ENCODE peak calls at places on chromosomes 4 and X, in four cellular contexts. X is T-helper 2 cell; B is activated CD4-positive, CD25-positive, alpha-beta regulatory T cell treated with anti-CD3 and anti-CD28 coated beads, Interleukin-2, amount 50 U/mL, for 72 hours; Z is RPMI8226. S is an unnamed sample.

GRCh38 chrX:153488231-153488914 is 6.4 kb upstream of the BGN start:
- DNase-seq in X (no peak), B (no peak), Z (no peak), S (no peak)

GRCh38 chr4:88017516-88018302 is 10.3 kb downstream of the PKD2 start:
- DNase-seq in X (no peak), B (no peak), Z (no peak), S (no peak)

GRCh38 chr4:76307670-76308014 is 1.1 kb downstream of the STBD1 start:
- DNase-seq in X (no peak), B (no peak), Z (peak; percentile 87), S (no peak)

GRCh38 chr4:18840499-18840898 is 818.9 kb upstream of the LCORL start:
- DNase-seq in X (no peak), B (no peak), Z (no peak), S (no peak)

GRCh38 chrX:56978172-56978571 is 17.2 kb downstream of the SPIN3 start:
- DNase-seq in X (no peak), B (no peak), Z (peak; percentile 39), S (no peak)

GRCh38 chr4:7139167-7139979 is 53.0 kb upstream of the SORCS2 start:
- DNase-seq in X (no peak), B (no peak), Z (no peak), S (no peak)

GRCh38 chrX:153924149-153924861 is 1.8 kb downstream of the ARHGAP4 start:
- DNase-seq in X (no peak), B (no peak), Z (peak; percentile 72), S (no peak)

GRCh38 chr4:185019451-185020292 is 1.4 kb downstream of the HELT start:
- DNase-seq in X (no peak), B (no peak), Z (no peak), S (no peak)

GRCh38 chr4:139841464-139842195 is 176.0 kb downstream of the MGST2 start:
- DNase-seq in X (no peak), B (no peak), Z (no peak), S (no peak)

GRCh38 chr4:13988347-13989265 is 361.1 kb upstream of the BOD1L1 start:
- DNase-seq in X (no peak), B (no peak), Z (no peak), S (no peak)

GRCh38 chr4:28479666-28480065 is 1619.0 kb downstream of the STIM2 start:
- DNase-seq in X (no peak), B (no peak), Z (no peak), S (no peak)

GRCh38 chr4:185318679-185319078 is 77.0 kb downstream of the LRP2BP start:
- DNase-seq in X (no peak), B (no peak), Z (no peak), S (no peak)

GRCh38 chr4:43816107-43816506 is 632.5 kb downstream of the KCTD8 start:
- DNase-seq in X (no peak), B (no peak), Z (no peak), S (no peak)

GRCh38 chr4:152936446-152937279 is 540 bp downstream of the FHDC1 start:
- DNase-seq in X (no peak), B (no peak), Z (peak; percentile 8), S (no peak)

GRCh38 chr4:5918331-5919030 is 25.6 kb upstream of the CRMP1 start:
- DNase-seq in X (no peak), B (no peak), Z (no peak), S (no peak)

GRCh38 chr4:5539584-5539983 is 168.8 kb downstream of the EVC2 start:
- DNase-seq in X (no peak), B (no peak), Z (no peak), S (no peak)

GRCh38 chr4:14888790-14889189 is 113.5 kb upstream of the CPEB2 start:
- DNase-seq in X (no peak), B (no peak), Z (no peak), S (no peak)

GRCh38 chrX:122238801-122239200 is 945.3 kb upstream of the GRIA3 start:
- DNase-seq in X (no peak), B (no peak), Z (no peak), S (no peak)

GRCh38 chr4:120801171-120801758 is 121.3 kb downstream of the PRDM5 start:
- DNase-seq in X (no peak), B (no peak), Z (no peak), S (no peak)

GRCh38 chr4:7638984-7639789 is 204.5 kb upstream of the PSAPL1 start:
- DNase-seq in X (no peak), B (no peak), Z (no peak), S (no peak)

GRCh38 chr4:74410272-74410671 is 34.7 kb upstream of the AREG start:
- DNase-seq in X (no peak), B (no peak), Z (no peak), S (no peak)

GRCh38 chr4:105061136-105061696 is 85.5 kb upstream of the TET2 start:
- DNase-seq in X (no peak), B (no peak), Z (peak; percentile 17), S (peak; percentile 2)

GRCh38 chrX:79036152-79036551 is 91.0 kb downstream of the P2RY10 start:
- DNase-seq in X (no peak), B (no peak), Z (peak; percentile 40), S (no peak)

GRCh38 chrX:138849521-138849920 is 138.0 kb upstream of the FGF13 start:
- DNase-seq in X (no peak), B (no peak), Z (no peak), S (no peak)

GRCh38 chrX:8191022-8191421 is 20.0 kb upstream of the VCX2 start:
- DNase-seq in X (no peak), B (no peak), Z (no peak), S (no peak)

GRCh38 chrX:2614911-2615310 is 76.2 kb upstream of the CD99 start:
- DNase-seq in X (no peak), B (no peak), Z (no peak), S (no peak)

GRCh38 chrX:110317079-110317819 is 636 bp downstream of the AMMECR1 start:
- DNase-seq in X (no peak), B (peak; percentile 42), Z (peak; percentile 42), S (no peak)

S was measured in iPS DF 6.9.